ENCODE peak calls at places on chromosomes 16 and 17, in six cellular contexts. E, V, C, H, Y and Q are unnamed samples.

GRCh38 chr16:53084141-53084541 is 29.4 kb downstream of the CHD9 start:
- DNase-seq in E (no peak), V (no peak), C (no peak), H (no peak), Y (no peak), Q (no peak)

GRCh38 chr17:64778367-64779290 is 116.5 kb upstream of the SMURF2 start:
- DNase-seq in E (peak; percentile 47), V (peak; percentile 64), C (no peak), H (no peak), Y (no peak), Q (peak; percentile 40)

GRCh38 chr16:75244844-75245758 is 6.3 kb downstream of the BCAR1 start:
- DNase-seq in E (peak; percentile 99), V (peak; percentile 57), C (peak; percentile 82), H (no peak), Y (no peak), Q (peak; percentile 94)

GRCh38 chr16:23131841-23132576 is 17.2 kb downstream of the USP31 start:
- DNase-seq in E (peak; percentile 56), V (no peak), C (no peak), H (no peak), Y (no peak), Q (no peak)

GRCh38 chr16:55447231-55447630 is 31.8 kb upstream of the MMP2 start:
- DNase-seq in E (no peak), V (no peak), C (no peak), H (no peak), Y (no peak), Q (no peak)

GRCh38 chr17:79325707-79326106 is 251.1 kb downstream of the ENGASE start:
- DNase-seq in E (peak; percentile 14), V (peak; percentile 82), C (no peak), H (no peak), Y (no peak), Q (peak; percentile 29)

GRCh38 chr17:72305964-72306551 is 185.2 kb downstream of the SOX9 start:
- DNase-seq in E (peak; percentile 51), V (no peak), C (no peak), H (no peak), Y (no peak), Q (no peak)

GRCh38 chr16:48126801-48127644 is 28.8 kb downstream of the ABCC12 start:
- DNase-seq in E (peak; percentile 93), V (no peak), C (no peak), H (no peak), Y (no peak), Q (peak; percentile 92)

GRCh38 chr17:66459811-66460270 is 157.4 kb downstream of the PRKCA start:
- DNase-seq in E (peak; percentile 99), V (no peak), C (no peak), H (peak; percentile 77), Y (no peak), Q (peak; percentile 97)

GRCh38 chr16:47236716-47237115 is 93.0 kb upstream of the NETO2 start:
- DNase-seq in E (no peak), V (no peak), C (no peak), H (no peak), Y (no peak), Q (no peak)

GRCh38 chr16:86536621-86537020 is 18.4 kb downstream of the MTHFSD start:
- DNase-seq in E (no peak), V (no peak), C (no peak), H (no peak), Y (no peak), Q (no peak)

GRCh38 chr16:86541560-86541959 is 13.5 kb downstream of the MTHFSD start:
- DNase-seq in E (no peak), V (no peak), C (no peak), H (no peak), Y (no peak), Q (no peak)

GRCh38 chr16:86540894-86541293 is 14.1 kb downstream of the MTHFSD start:
- DNase-seq in E (no peak), V (no peak), C (no peak), H (no peak), Y (no peak), Q (no peak)

GRCh38 chr16:86537486-86537885 is 17.5 kb downstream of the MTHFSD start:
- DNase-seq in E (no peak), V (no peak), C (no peak), H (no peak), Y (no peak), Q (no peak)

GRCh38 chr16:86538196-86538780 is 16.7 kb downstream of the MTHFSD start:
- DNase-seq in E (no peak), V (no peak), C (no peak), H (no peak), Y (no peak), Q (no peak)
- H3K27ac ChIP-seq in E (no peak overlapping the region), V (no peak overlapping the region), C (no peak overlapping the region), H (no peak overlapping the region), Y (no peak overlapping the region), Q (no peak overlapping the region)

GRCh38 chr16:59634951-59635350 is 900.8 kb upstream of the GOT2 start:
- DNase-seq in E (no peak), V (no peak), C (no peak), H (no peak), Y (no peak), Q (no peak)

GRCh38 chr16:59632266-59632855 is 898.2 kb upstream of the GOT2 start:
- DNase-seq in E (peak; percentile 52), V (no peak), C (no peak), H (no peak), Y (no peak), Q (no peak)

GRCh38 chr16:59635674-59636073 is 901.6 kb upstream of the GOT2 start:
- DNase-seq in E (peak; percentile 21), V (no peak), C (no peak), H (no peak), Y (no peak), Q (peak; percentile 44)

GRCh38 chr16:59633996-59634579 is 900.0 kb upstream of the GOT2 start:
- DNase-seq in E (peak; percentile 61), V (no peak), C (no peak), H (no peak), Y (no peak), Q (peak; percentile 23)
- TF ChIP-seq EZH2phosphoT487 in E (no peak), V (no peak), C (no peak), H (no peak), Y (no peak), Q (no peak)

GRCh38 chr17:58085039-58085715 is 2.0 kb downstream of the DYNLL2 start:
- DNase-seq in E (peak; percentile 16), V (no peak), C (no peak), H (no peak), Y (no peak), Q (no peak)
- H3K9ac ChIP-seq in E (peak overlapping the region; percentile 93), V (peak overlapping the region; percentile 5), C (peak overlapping the region; percentile 88), H (no peak overlapping the region), Y (no peak overlapping the region), Q (peak overlapping the region; percentile 84)

DNA sequence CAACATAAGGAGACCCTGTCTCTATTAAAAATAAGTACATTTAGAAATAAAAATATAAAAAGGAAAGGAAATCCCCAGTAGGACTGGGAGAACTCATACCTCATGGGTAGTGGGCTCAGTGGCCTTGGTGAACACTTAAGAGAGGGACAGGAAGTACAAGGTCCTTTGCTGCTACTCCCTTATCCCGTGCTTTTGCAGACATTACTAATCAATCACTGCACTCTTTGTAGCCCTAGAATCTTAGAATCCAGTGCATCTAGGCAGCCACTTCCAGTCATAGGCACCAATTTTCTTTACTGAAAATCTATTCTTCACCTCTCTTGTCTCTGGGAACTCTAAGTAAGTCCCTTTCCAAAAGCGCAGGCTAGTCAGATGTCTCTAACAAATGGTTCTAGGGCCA is 183.1 kb downstream of the SNX29 start:
- DNase-seq in E (peak; percentile 25), V (no peak), C (no peak), H (no peak), Y (no peak), Q (no peak)
- H3K27ac ChIP-seq in E (peak overlapping the region; percentile 96), V (no peak overlapping the region), C (no peak overlapping the region), H (no peak overlapping the region), Y (no peak overlapping the region), Q (no peak overlapping the region)

GRCh38 chr16:57743886-57744645 is 8.5 kb downstream of the KATNB1 start:
- DNase-seq in E (no peak), V (no peak), C (no peak), H (no peak), Y (no peak), Q (no peak)
- TF ChIP-seq EZH2phosphoT487 in E (no peak), V (no peak), C (no peak), H (no peak), Y (no peak), Q (no peak)

DNA sequence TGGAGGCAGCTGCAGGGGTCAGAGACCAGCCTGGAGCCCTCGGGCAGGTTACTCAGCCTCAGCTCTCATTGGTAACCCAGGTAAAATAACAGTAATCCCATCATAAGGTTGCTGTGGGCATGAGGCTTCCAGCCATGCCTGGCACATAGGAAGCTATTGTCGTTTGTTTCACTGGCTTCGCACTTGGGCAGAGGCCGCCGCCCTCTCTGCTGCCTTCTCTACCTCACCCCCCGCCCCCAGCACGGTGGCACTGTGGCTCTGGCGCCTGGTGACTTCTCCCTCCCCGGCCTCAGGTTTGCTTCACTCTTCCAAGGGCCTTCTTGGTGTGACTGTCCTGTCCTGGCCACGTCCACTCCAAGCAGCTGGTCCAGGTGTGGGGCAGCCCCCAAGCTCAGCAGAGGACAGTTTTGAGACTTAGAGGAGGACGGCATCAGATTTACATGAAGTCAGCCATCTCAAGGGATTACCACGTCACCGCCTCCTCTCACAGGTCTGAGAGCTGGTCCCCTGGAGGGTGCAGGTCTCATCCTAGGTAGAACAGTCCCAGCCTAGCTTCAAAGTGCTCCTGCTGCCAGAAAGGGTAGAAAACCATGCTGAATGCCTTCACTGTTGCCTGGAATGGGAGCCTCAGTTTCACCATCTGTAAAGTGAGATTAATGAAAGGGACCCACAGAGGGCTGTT is 34.8 kb downstream of the SREBF1 start:
- DNase-seq in E (no peak), V (no peak), C (no peak), H (no peak), Y (no peak), Q (no peak)
- H3K9ac ChIP-seq in E (no peak overlapping the region), V (no peak overlapping the region), C (no peak overlapping the region), H (no peak overlapping the region), Y (no peak overlapping the region), Q (no peak overlapping the region)

GRCh38 chr17:39181303-39181702 is 15.3 kb upstream of the ARL5C start:
- DNase-seq in E (no peak), V (no peak), C (no peak), H (no peak), Y (no peak), Q (no peak)

GRCh38 chr17:39175695-39176093 is 9.7 kb upstream of the ARL5C start:
- DNase-seq in E (peak; percentile 29), V (no peak), C (no peak), H (no peak), Y (no peak), Q (no peak)

GRCh38 chr17:39174907-39175694 is 9.1 kb upstream of the ARL5C start:
- DNase-seq in E (peak; percentile 79), V (peak; percentile 93), C (peak; percentile 93), H (peak; percentile 26), Y (peak; percentile 36), Q (peak; percentile 43)

GRCh38 chr17:39177256-39177655 is 11.3 kb upstream of the ARL5C start:
- DNase-seq in E (no peak), V (peak; percentile 66), C (peak; percentile 59), H (peak; percentile 39), Y (no peak), Q (no peak)

GRCh38 chr17:39178516-39178915 is 12.6 kb upstream of the ARL5C start:
- DNase-seq in E (peak; percentile 70), V (no peak), C (no peak), H (peak; percentile 18), Y (no peak), Q (peak; percentile 54)
- H3K27ac ChIP-seq in E (peak overlapping the region; percentile 58), V (no peak overlapping the region), C (no peak overlapping the region), H (no peak overlapping the region), Y (no peak overlapping the region), Q (peak overlapping the region; percentile 26)